ENCODE peak calls at places on chromosome 14, in nine cellular contexts. A is PC-3, F is upper lobe of right lung, W is adrenal gland, Q is suprapubic skin, Z is GM23248, D is left ventricle myocardium inferior, N is ovary, V is fibroblast of mammary gland. M is an unnamed sample.

GRCh38 chr14:86404425-86404824 is 874.5 kb downstream of the FLRT2 start:
- DNase-seq in A (peak; percentile 25), F (no peak), W (no peak), Q (no peak), Z (no peak), D (no peak), N (no peak), V (no peak), M (peak; percentile 38)

GRCh38 chr14:61512508-61512907 is 182.8 kb upstream of the HIF1A start:
- DNase-seq in A (peak; percentile 43), F (no peak), W (no peak), Q (no peak), Z (peak; percentile 75), D (no peak), N (no peak), V (peak; percentile 87), M (peak; percentile 83)

GRCh38 chr14:24863933-24864708 is 185.8 kb downstream of the STXBP6 start:
- DNase-seq in A (no peak), F (no peak), W (no peak), Q (no peak), Z (no peak), D (no peak), N (no peak), V (no peak), M (no peak)

GRCh38 chr14:53896773-53897172 is 59.9 kb downstream of the BMP4 start:
- DNase-seq in A (no peak), F (no peak), W (no peak), Q (no peak), Z (peak; percentile 4), D (no peak), N (no peak), V (peak; percentile 76), M (no peak)

GRCh38 chr14:34650786-34651584 is 21.0 kb upstream of the SNX6 start:
- DNase-seq in A (peak; percentile 88), F (no peak), W (no peak), Q (peak; percentile 16), Z (peak; percentile 99), D (no peak), N (no peak), V (peak; percentile 100), M (peak; percentile 99)

GRCh38 chr14:61887628-61888027 is 125.4 kb downstream of the SNAPC1 start:
- DNase-seq in A (peak; percentile 18), F (no peak), W (no peak), Q (no peak), Z (no peak), D (no peak), N (no peak), V (no peak), M (no peak)

GRCh38 chr14:94936411-94936892 is 166.5 kb upstream of the GSC start:
- DNase-seq in A (no peak), F (no peak), W (peak; percentile 68), Q (peak; percentile 86), Z (peak; percentile 77), D (peak; percentile 67), N (peak; percentile 72), V (peak; percentile 55), M (peak; percentile 41)

GRCh38 chr14:31206536-31207286 is 882 bp downstream of the HECTD1 start:
- DNase-seq in A (peak; percentile 16), F (no peak), W (peak; percentile 45), Q (no peak), Z (peak; percentile 66), D (peak; percentile 33), N (no peak), V (no peak), M (peak; percentile 11)

GRCh38 chr14:100714205-100714781 is 12.4 kb upstream of the DLK1 start:
- DNase-seq in A (no peak), F (no peak), W (no peak), Q (no peak), Z (peak; percentile 39), D (no peak), N (no peak), V (no peak), M (no peak)

GRCh38 chr14:26835949-26836570 is 238.2 kb upstream of the NOVA1 start:
- DNase-seq in A (no peak), F (no peak), W (no peak), Q (no peak), Z (no peak), D (no peak), N (no peak), V (no peak), M (peak; percentile 23)

GRCh38 chr14:22319526-22320352 is 269.3 kb downstream of the DAD1 start:
- DNase-seq in A (peak; percentile 89), F (no peak), W (peak; percentile 69), Q (no peak), Z (peak; percentile 68), D (no peak), N (peak; percentile 26), V (peak; percentile 64), M (peak; percentile 71)

GRCh38 chr14:83129503-83129902 is 1595.8 kb upstream of the SEL1L start:
- DNase-seq in A (no peak), F (no peak), W (no peak), Q (no peak), Z (no peak), D (no peak), N (no peak), V (no peak), M (no peak)

GRCh38 chr14:42192659-42193425 is 586.2 kb downstream of the LRFN5 start:
- DNase-seq in A (peak; percentile 98), F (no peak), W (no peak), Q (no peak), Z (peak; percentile 99), D (no peak), N (no peak), V (peak; percentile 99), M (peak; percentile 93)

GRCh38 chr14:104178279-104178678 is 39.9 kb downstream of the KIF26A start:
- DNase-seq in A (peak; percentile 11), F (no peak), W (no peak), Q (no peak), Z (no peak), D (peak; percentile 58), N (no peak), V (no peak), M (no peak)

GRCh38 chr14:44783899-44784298 is 177.8 kb downstream of the KLHL28 start:
- DNase-seq in A (no peak), F (no peak), W (no peak), Q (no peak), Z (no peak), D (no peak), N (no peak), V (no peak), M (no peak)

GRCh38 chr14:50366589-50366988 is 30.1 kb downstream of the CDKL1 start:
- DNase-seq in A (no peak), F (no peak), W (no peak), Q (no peak), Z (no peak), D (no peak), N (no peak), V (no peak), M (no peak)

GRCh38 chr14:63853831-63854293 is 1.1 kb downstream of the SYNE2 start:
- DNase-seq in A (peak; percentile 73), F (peak; percentile 76), W (peak; percentile 51), Q (no peak), Z (peak; percentile 74), D (peak; percentile 26), N (peak; percentile 60), V (peak; percentile 35), M (peak; percentile 77)

GRCh38 chr14:72711936-72712335 is 182.0 kb downstream of the DPF3 start:
- DNase-seq in A (no peak), F (no peak), W (no peak), Q (no peak), Z (no peak), D (no peak), N (no peak), V (no peak), M (no peak)

GRCh38 chr14:92914087-92914656 is 8.8 kb upstream of the CHGA start:
- DNase-seq in A (peak; percentile 48), F (no peak), W (no peak), Q (no peak), Z (peak; percentile 51), D (no peak), N (no peak), V (peak; percentile 14), M (peak; percentile 27)

GRCh38 chr14:89953602-89954001 is 928 bp downstream of the EFCAB11 start:
- DNase-seq in A (no peak), F (no peak), W (no peak), Q (no peak), Z (peak; percentile 21), D (no peak), N (no peak), V (no peak), M (no peak)

GRCh38 chr14:71246539-71246938 is 339.3 kb downstream of the PCNX1 start:
- DNase-seq in A (no peak), F (no peak), W (no peak), Q (no peak), Z (no peak), D (no peak), N (no peak), V (no peak), M (no peak)

GRCh38 chr14:68564236-68564825 is 228.5 kb downstream of the ZFP36L1 start:
- DNase-seq in A (no peak), F (no peak), W (no peak), Q (no peak), Z (no peak), D (no peak), N (peak; percentile 62), V (no peak), M (no peak)
- H3K4me3 ChIP-seq in A (no peak overlapping the region), F (no peak overlapping the region), W (no peak overlapping the region), Q (no peak overlapping the region), Z (no peak overlapping the region), D (no peak overlapping the region), N (no peak overlapping the region), V (no peak overlapping the region), M (no peak overlapping the region)

GRCh38 chr14:99322731-99323599 is 51.0 kb upstream of the BCL11B start:
- DNase-seq in A (no peak), F (peak; percentile 41), W (no peak), Q (no peak), Z (peak; percentile 37), D (no peak), N (no peak), V (peak; percentile 21), M (no peak)
- H3K4me3 ChIP-seq in A (no peak overlapping the region), F (no peak overlapping the region), W (no peak overlapping the region), Q (no peak overlapping the region), Z (no peak overlapping the region), D (no peak overlapping the region), N (no peak overlapping the region), V (no peak overlapping the region), M (no peak overlapping the region)

DNA sequence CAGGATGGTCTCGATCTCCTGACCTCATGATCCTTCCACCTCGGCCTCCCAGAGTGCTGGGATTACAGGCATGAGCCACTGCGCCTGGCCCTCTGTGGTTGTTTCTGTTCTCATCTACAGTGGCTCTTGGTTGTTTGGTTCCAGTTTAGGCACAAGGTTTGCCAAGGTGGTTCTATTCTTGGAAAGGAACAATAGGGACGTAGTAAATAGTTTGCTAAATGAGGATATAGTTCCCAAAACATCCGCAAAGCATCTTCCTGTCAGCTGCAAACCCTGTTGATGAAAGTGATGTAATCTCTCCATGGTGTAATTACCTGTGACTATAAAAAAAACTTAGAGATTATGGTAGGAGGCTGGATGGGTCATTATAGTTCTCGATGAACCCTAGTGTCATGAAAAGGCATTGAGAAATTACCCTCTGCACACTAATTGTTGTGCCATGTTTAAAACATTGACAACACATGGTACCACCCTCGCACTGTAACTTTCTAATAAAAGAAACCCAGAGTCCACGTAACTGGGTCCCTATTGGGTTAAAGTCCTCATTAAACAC is 52.9 kb downstream of the SUSD6 start:
- DNase-seq in A (no peak), F (no peak), W (no peak), Q (no peak), Z (no peak), D (no peak), N (no peak), V (no peak), M (no peak)
- H3K4me3 ChIP-seq in A (no peak overlapping the region), F (no peak overlapping the region), W (no peak overlapping the region), Q (no peak overlapping the region), Z (no peak overlapping the region), D (no peak overlapping the region), N (no peak overlapping the region), V (no peak overlapping the region), M (no peak overlapping the region)

GRCh38 chr14:105364100-105364708 is 34.1 kb upstream of the TEX22 start:
- DNase-seq in A (no peak), F (no peak), W (no peak), Q (no peak), Z (peak; percentile 93), D (peak; percentile 38), N (peak; percentile 11), V (peak; percentile 73), M (peak; percentile 47)
- H3K4me3 ChIP-seq in A (no peak overlapping the region), F (no peak overlapping the region), W (no peak overlapping the region), Q (peak overlapping the region; percentile 35), Z (peak overlapping the region; percentile 63), D (peak overlapping the region; percentile 33), N (no peak overlapping the region), V (no peak overlapping the region), M (no peak overlapping the region)

M was measured in fibroblast of pulmonary artery.